ENCODE peak calls at places on chromosomes 2 and 18, in five cellular contexts. S is mesendoderm, R is H9, D is IMR-90, E is trophoblast cell. T is an unnamed sample.

GRCh38 chr2:132662742-132663141 is 7.3 kb downstream of the LYPD1 start:
- DNase-seq in S (no peak), R (no peak), D (peak; percentile 91), E (no peak), T (peak; percentile 23)

GRCh38 chr2:33180915-33181314 is 234.2 kb downstream of the LTBP1 start:
- DNase-seq in S (no peak), R (no peak), D (no peak), E (peak; percentile 74), T (no peak)

GRCh38 chr2:144350151-144350802 is 169.6 kb downstream of the ZEB2 start:
- DNase-seq in S (peak; percentile 96), R (peak; percentile 62), D (peak; percentile 25), E (no peak), T (peak; percentile 46)

GRCh38 chr18:8006979-8007378 is 439.9 kb downstream of the PTPRM start:
- DNase-seq in S (peak; percentile 34), R (no peak), D (no peak), E (no peak), T (no peak)

GRCh38 chr18:22254088-22254487 is 84.7 kb downstream of the GATA6 start:
- DNase-seq in S (no peak), R (no peak), D (no peak), E (no peak), T (no peak)

GRCh38 chr2:119795309-119796303 is 35.9 kb downstream of the PTPN4 start:
- DNase-seq in S (no peak), R (no peak), D (no peak), E (no peak), T (no peak)

GRCh38 chr2:9194352-9194751 is 12.3 kb upstream of the ASAP2 start:
- DNase-seq in S (no peak), R (no peak), D (no peak), E (no peak), T (no peak)

GRCh38 chr2:159256159-159256558 is 30.3 kb downstream of the WDSUB1 start:
- DNase-seq in S (no peak), R (no peak), D (peak; percentile 90), E (no peak), T (peak; percentile 86)

GRCh38 chr2:164757934-164758695 is 83.5 kb downstream of the COBLL1 start:
- DNase-seq in S (no peak), R (no peak), D (peak; percentile 41), E (peak; percentile 21), T (peak; percentile 70)

GRCh38 chr2:28101123-28101522 is 210.6 kb downstream of the BABAM2 start:
- DNase-seq in S (no peak), R (no peak), D (peak; percentile 35), E (no peak), T (no peak)

GRCh38 chr2:181130686-181131085 is 150.3 kb downstream of the UBE2E3 start:
- DNase-seq in S (no peak), R (no peak), D (no peak), E (no peak), T (no peak)

GRCh38 chr2:47226124-47227040 is 71.3 kb upstream of the STPG4 start:
- DNase-seq in S (no peak), R (no peak), D (peak; percentile 51), E (no peak), T (peak; percentile 83)

GRCh38 chr18:12308386-12309100 is 502 bp downstream of the TUBB6 start:
- DNase-seq in S (peak; percentile 78), R (peak; percentile 66), D (peak; percentile 88), E (peak; percentile 89), T (peak; percentile 92)

GRCh38 chr2:888211-888801 is 62.3 kb upstream of the SNTG2 start:
- DNase-seq in S (no peak), R (peak; percentile 17), D (no peak), E (no peak), T (no peak)

GRCh38 chr2:177572236-177572671 is 179.7 kb downstream of the AGPS start:
- DNase-seq in S (no peak), R (no peak), D (no peak), E (no peak), T (no peak)

GRCh38 chr18:77100751-77101355 is 31.7 kb downstream of the MBP start:
- DNase-seq in S (no peak), R (no peak), D (no peak), E (peak; percentile 40), T (no peak)

GRCh38 chr2:138632066-138632465 is 130.5 kb downstream of the SPOPL start:
- DNase-seq in S (no peak), R (no peak), D (peak; percentile 16), E (peak; percentile 10), T (peak; percentile 84)

GRCh38 chr2:75560768-75561565 is at the start of gene EVA1A:
- DNase-seq in S (peak; percentile 82), R (peak; percentile 83), D (peak; percentile 81), E (peak; percentile 95), T (peak; percentile 78)

GRCh38 chr2:41206004-41206403 is 754.1 kb upstream of the SLC8A1 start:
- DNase-seq in S (no peak), R (no peak), D (no peak), E (no peak), T (no peak)

GRCh38 chr2:26144953-26145680 is 27.8 kb upstream of the GAREM2 start:
- DNase-seq in S (peak; percentile 73), R (peak; percentile 63), D (peak; percentile 55), E (peak; percentile 79), T (peak; percentile 69)

GRCh38 chr18:22709288-22710060 is 223.7 kb upstream of the RBBP8 start:
- DNase-seq in S (no peak), R (no peak), D (peak; percentile 31), E (no peak), T (peak; percentile 65)

GRCh38 chr18:66506178-66506577 is 97.7 kb downstream of the CDH19 start:
- DNase-seq in S (no peak), R (no peak), D (no peak), E (no peak), T (no peak)

GRCh38 chr2:150081775-150082517 is 405.5 kb downstream of the RND3 start:
- DNase-seq in S (no peak), R (no peak), D (no peak), E (no peak), T (no peak)

DNA sequence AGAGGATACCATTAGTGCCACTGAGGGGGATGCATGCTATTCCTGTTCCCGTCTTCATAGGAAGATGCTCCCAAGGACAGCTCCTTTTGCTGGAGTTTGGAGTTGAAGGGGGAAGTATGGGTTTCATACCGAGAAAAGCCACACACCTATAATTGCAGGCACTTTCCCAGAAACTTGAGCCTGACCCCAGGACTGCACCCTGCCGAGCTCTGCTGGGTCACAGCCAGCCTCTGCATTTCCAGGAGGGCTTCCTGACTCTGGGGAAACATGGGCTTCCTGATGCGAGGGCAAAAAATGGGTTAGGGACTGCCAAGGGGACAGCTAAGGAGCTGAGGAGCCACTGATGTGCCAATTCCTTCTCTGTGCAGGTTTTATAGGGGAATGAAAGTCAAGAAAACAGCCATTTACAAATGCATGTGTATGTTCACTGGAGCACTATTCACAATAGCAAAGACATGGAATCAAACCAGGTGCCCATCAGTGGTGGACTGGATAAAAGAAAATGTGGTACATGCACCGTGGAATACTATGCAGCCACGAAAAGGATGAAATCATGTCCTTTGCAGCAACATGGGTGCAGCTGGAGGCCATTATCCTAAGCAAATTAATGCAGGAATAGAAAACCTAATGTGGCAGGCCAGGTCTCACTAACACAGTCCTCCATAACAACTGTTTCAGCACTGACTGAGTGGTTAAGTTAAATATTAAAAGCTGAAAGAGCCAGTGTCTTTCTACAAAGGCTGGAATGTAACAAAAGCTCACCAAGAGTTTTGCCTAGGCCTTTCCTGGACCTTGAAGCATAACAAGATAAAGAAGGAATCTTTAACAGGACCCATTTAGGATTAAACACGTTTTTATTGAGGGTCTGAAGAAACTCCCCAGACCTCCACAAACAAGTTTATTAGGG is 104.4 kb downstream of the ACAA2 start:
- DNase-seq in S (no peak), R (no peak), D (no peak), E (no peak), T (no peak)
- H3K4me2 ChIP-seq in S (no peak overlapping the region), R (no peak overlapping the region), D (no peak overlapping the region), E (no peak overlapping the region), T (no peak overlapping the region)

GRCh38 chr2:241498115-241499070 is 10.0 kb downstream of the STK25 start:
- DNase-seq in S (no peak), R (no peak), D (no peak), E (no peak), T (no peak)

GRCh38 chr2:241496003-241496707 is 12.2 kb downstream of the STK25 start:
- DNase-seq in S (no peak), R (no peak), D (no peak), E (no peak), T (no peak)

GRCh38 chr2:241499146-241499965 is 9.0 kb downstream of the STK25 start:
- DNase-seq in S (no peak), R (no peak), D (no peak), E (no peak), T (no peak)

GRCh38 chr2:241495172-241496002 is 13.0 kb downstream of the STK25 start:
- DNase-seq in S (no peak), R (no peak), D (no peak), E (no peak), T (no peak)

GRCh38 chr2:241496904-241497877 is 11.2 kb downstream of the STK25 start:
- DNase-seq in S (no peak), R (no peak), D (no peak), E (no peak), T (no peak)
- H2BK5ac ChIP-seq in S (no peak overlapping the region), R (no peak overlapping the region), D (no peak overlapping the region), E (no peak overlapping the region), T (no peak overlapping the region)

GRCh38 chr2:32064021-32064678 is 794 bp downstream of the SPAST start:
- DNase-seq in S (peak; percentile 27), R (peak; percentile 31), D (no peak), E (peak; percentile 25), T (peak; percentile 21)

GRCh38 chr2:32063310-32064020 is at the start of gene SPAST:
- DNase-seq in S (peak; percentile 99), R (peak; percentile 99), D (peak; percentile 95), E (peak; percentile 99), T (peak; percentile 98)

GRCh38 chr2:32061430-32061829 is 1.9 kb upstream of the SPAST start:
- DNase-seq in S (no peak), R (no peak), D (no peak), E (no peak), T (no peak)

GRCh38 chr2:32060266-32060665 is 3.1 kb upstream of the SPAST start:
- DNase-seq in S (no peak), R (no peak), D (no peak), E (no peak), T (no peak)

DNA sequence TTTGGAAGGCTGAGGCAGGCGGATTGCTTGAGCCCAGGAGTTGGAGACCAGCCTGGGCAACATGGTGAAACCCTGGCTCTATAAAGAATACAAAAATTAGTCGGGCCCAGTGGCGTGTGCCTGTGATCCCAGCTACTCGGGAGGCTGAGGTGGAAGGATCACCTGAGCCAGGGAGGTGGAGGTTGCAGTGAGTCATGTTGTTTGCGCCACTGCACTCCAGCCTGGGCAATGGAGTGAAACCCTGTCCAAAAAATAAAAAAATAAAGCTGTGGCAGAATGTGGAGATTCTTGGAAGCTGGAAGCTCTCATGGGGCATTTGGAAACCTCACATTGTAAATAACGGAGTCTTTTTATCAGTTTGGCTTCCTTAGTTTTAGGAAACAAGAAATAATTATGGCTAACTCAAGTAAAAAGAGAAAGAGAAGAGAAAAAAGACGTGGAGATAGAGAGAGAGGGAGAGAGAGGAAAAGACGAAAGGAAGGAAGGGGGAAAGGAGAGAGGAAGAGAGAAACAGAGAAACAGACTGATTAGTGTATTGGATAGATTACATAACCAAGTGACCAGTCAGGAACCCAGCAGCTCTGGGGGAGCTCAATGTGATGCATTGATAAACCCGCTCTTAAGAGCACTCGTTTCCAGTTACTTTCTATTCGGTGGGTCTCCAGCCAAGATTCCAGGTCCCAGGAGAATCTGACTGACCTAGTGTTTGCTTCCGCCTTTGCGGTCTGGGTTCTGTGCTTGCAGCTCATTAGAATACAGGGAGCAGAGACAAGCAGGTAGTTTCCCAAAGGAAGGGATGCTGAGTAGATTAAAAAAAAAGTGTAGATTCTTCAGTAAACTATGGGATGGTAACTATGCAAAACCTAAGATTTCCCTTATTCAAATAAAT is 1.1 kb upstream of the SPAST start:
- DNase-seq in S (peak; percentile 78), R (peak; percentile 55), D (peak; percentile 19), E (peak; percentile 42), T (peak; percentile 80)
- H3K4me2 ChIP-seq in S (no peak overlapping the region), R (peak overlapping the region; percentile 74), D (peak overlapping the region; percentile 87), E (peak overlapping the region; percentile 29), T (peak overlapping the region; percentile 67)

GRCh38 chr2:15771124-15771523 is 169.2 kb upstream of the MYCN start:
- DNase-seq in S (no peak), R (no peak), D (no peak), E (no peak), T (no peak)
- H2BK5ac ChIP-seq in S (no peak overlapping the region), R (no peak overlapping the region), D (no peak overlapping the region), E (no peak overlapping the region), T (no peak overlapping the region)

T was measured in mesenchymal stem cell.